ENCODE peak calls at places on chromosome 14, in seven cellular contexts. R, S, D, B, T, C and Z are unnamed samples.

GRCh38 chr14:96189288-96189711 is 15.3 kb upstream of the BDKRB2 start:
- DNase-seq in R (no peak), S (no peak), D (no peak), B (peak), T (peak), C (no peak), Z (no peak)

GRCh38 chr14:97382616-97383226 is 585.5 kb downstream of the VRK1 start:
- DNase-seq in R (no peak), S (no peak), D (no peak), B (no peak), T (no peak), C (no peak), Z (no peak)

GRCh38 chr14:106518054-106518943 is 991.9 kb downstream of the TMEM121 start:
- DNase-seq in R (no peak), S (no peak), D (no peak), B (no peak), T (no peak), C (no peak), Z (peak)

GRCh38 chr14:95289323-95290010 is 30.2 kb downstream of the CLMN start:
- DNase-seq in R (no peak), S (no peak), D (no peak), B (no peak), T (no peak), C (no peak), Z (no peak)

GRCh38 chr14:46747253-46747652 is 95.7 kb upstream of the RPL10L start:
- DNase-seq in R (no peak), S (no peak), D (no peak), B (no peak), T (no peak), C (no peak), Z (no peak)

GRCh38 chr14:47539065-47539464 is 136.3 kb downstream of the MDGA2 start:
- DNase-seq in R (peak), S (no peak), D (no peak), B (peak), T (no peak), C (peak), Z (no peak)

GRCh38 chr14:59583755-59584154 is 7.1 kb upstream of the CCDC175 start:
- DNase-seq in R (peak), S (no peak), D (peak), B (peak), T (peak), C (no peak), Z (no peak)

GRCh38 chr14:89615421-89615820 is 198.4 kb upstream of the FOXN3 start:
- DNase-seq in R (no peak), S (no peak), D (no peak), B (no peak), T (peak), C (no peak), Z (no peak)

GRCh38 chr14:70601162-70601561 is 707 bp upstream of the MED6 start:
- DNase-seq in R (no peak), S (no peak), D (no peak), B (peak), T (peak), C (no peak), Z (no peak)

GRCh38 chr14:58994130-58994529 is 194.3 kb upstream of the DAAM1 start:
- DNase-seq in R (no peak), S (no peak), D (no peak), B (no peak), T (no peak), C (no peak), Z (no peak)

GRCh38 chr14:63616015-63616414 is 25.7 kb downstream of the WDR89 start:
- DNase-seq in R (no peak), S (no peak), D (no peak), B (no peak), T (no peak), C (no peak), Z (no peak)

GRCh38 chr14:38243696-38244250 is 12.1 kb downstream of the CLEC14A start:
- DNase-seq in R (no peak), S (no peak), D (no peak), B (no peak), T (no peak), C (no peak), Z (no peak)

GRCh38 chr14:58637391-58638230 is at the start of gene DACT1:
- DNase-seq in R (peak), S (peak), D (peak), B (peak), T (peak), C (peak), Z (no peak)

GRCh38 chr14:84857571-84857970 is 672.4 kb upstream of the FLRT2 start:
- DNase-seq in R (no peak), S (no peak), D (peak), B (no peak), T (no peak), C (no peak), Z (no peak)

GRCh38 chr14:58272589-58273372 is 25.6 kb upstream of the ARID4A start:
- DNase-seq in R (peak), S (no peak), D (no peak), B (peak), T (peak), C (no peak), Z (no peak)

GRCh38 chr14:51396222-51396815 is 156.3 kb downstream of the TMX1 start:
- DNase-seq in R (peak), S (no peak), D (peak), B (peak), T (peak), C (peak), Z (no peak)

GRCh38 chr14:70555890-70556289 is 21.1 kb upstream of the ADAM20 start:
- DNase-seq in R (no peak), S (no peak), D (no peak), B (peak), T (peak), C (no peak), Z (no peak)

GRCh38 chr14:46139668-46140067 is 511.9 kb downstream of the RPL10L start:
- DNase-seq in R (no peak), S (no peak), D (no peak), B (no peak), T (no peak), C (no peak), Z (no peak)

GRCh38 chr14:91163316-91163715 is 49.4 kb downstream of the DGLUCY start:
- DNase-seq in R (no peak), S (no peak), D (no peak), B (no peak), T (no peak), C (no peak), Z (no peak)

GRCh38 chr14:90373887-90374286 is 22.9 kb upstream of the CALM1 start:
- DNase-seq in R (no peak), S (no peak), D (no peak), B (no peak), T (no peak), C (no peak), Z (no peak)

GRCh38 chr14:57390806-57391562 is 598 bp downstream of the NAA30 start:
- DNase-seq in R (no peak), S (no peak), D (peak), B (no peak), T (peak), C (peak), Z (no peak)

GRCh38 chr14:68661226-68662225 is 131.3 kb downstream of the ZFP36L1 start:
- DNase-seq in R (no peak), S (peak), D (no peak), B (no peak), T (no peak), C (no peak), Z (no peak)

GRCh38 chr14:60094306-60094897 is 2.7 kb downstream of the PCNX4 start:
- DNase-seq in R (no peak), S (no peak), D (peak), B (peak), T (peak), C (no peak), Z (no peak)

GRCh38 chr14:99394602-99395001 is 86.1 kb downstream of the SETD3 start:
- DNase-seq in R (no peak), S (no peak), D (no peak), B (no peak), T (no peak), C (no peak), Z (no peak)

GRCh38 chr14:39219075-39219499 is 14.6 kb upstream of the MIA2 start:
- DNase-seq in R (peak), S (no peak), D (no peak), B (peak), T (peak), C (no peak), Z (no peak)

GRCh38 chr14:49895480-49895879 is 2.6 kb downstream of the ARF6 start:
- DNase-seq in R (no peak), S (no peak), D (no peak), B (no peak), T (no peak), C (no peak), Z (no peak)

GRCh38 chr14:100065161-100065871 is at the start of gene EVL:
- DNase-seq in R (no peak), S (no peak), D (no peak), B (no peak), T (no peak), C (no peak), Z (no peak)

GRCh38 chr14:53180272-53181221 is 27.4 kb upstream of the DDHD1 start:
- DNase-seq in R (peak), S (no peak), D (no peak), B (peak), T (no peak), C (no peak), Z (no peak)

GRCh38 chr14:88430976-88431375 is 45.5 kb downstream of the SPATA7 start:
- DNase-seq in R (no peak), S (no peak), D (no peak), B (no peak), T (no peak), C (no peak), Z (no peak)

GRCh38 chr14:67487937-67488893 is at the start of gene TMEM229B:
- DNase-seq in R (no peak), S (no peak), D (no peak), B (peak), T (no peak), C (no peak), Z (peak)

GRCh38 chr14:93128785-93129459 is 13.2 kb upstream of the ITPK1 start:
- DNase-seq in R (no peak), S (no peak), D (no peak), B (no peak), T (no peak), C (no peak), Z (no peak)

GRCh38 chr14:93136009-93136408 is 20.3 kb upstream of the ITPK1 start:
- DNase-seq in R (no peak), S (no peak), D (no peak), B (no peak), T (no peak), C (no peak), Z (no peak)

GRCh38 chr14:93135399-93135798 is 19.7 kb upstream of the ITPK1 start:
- DNase-seq in R (no peak), S (no peak), D (no peak), B (no peak), T (no peak), C (no peak), Z (no peak)

GRCh38 chr14:93133476-93133875 is 17.8 kb upstream of the ITPK1 start:
- DNase-seq in R (no peak), S (no peak), D (peak), B (no peak), T (no peak), C (no peak), Z (peak)

DNA sequence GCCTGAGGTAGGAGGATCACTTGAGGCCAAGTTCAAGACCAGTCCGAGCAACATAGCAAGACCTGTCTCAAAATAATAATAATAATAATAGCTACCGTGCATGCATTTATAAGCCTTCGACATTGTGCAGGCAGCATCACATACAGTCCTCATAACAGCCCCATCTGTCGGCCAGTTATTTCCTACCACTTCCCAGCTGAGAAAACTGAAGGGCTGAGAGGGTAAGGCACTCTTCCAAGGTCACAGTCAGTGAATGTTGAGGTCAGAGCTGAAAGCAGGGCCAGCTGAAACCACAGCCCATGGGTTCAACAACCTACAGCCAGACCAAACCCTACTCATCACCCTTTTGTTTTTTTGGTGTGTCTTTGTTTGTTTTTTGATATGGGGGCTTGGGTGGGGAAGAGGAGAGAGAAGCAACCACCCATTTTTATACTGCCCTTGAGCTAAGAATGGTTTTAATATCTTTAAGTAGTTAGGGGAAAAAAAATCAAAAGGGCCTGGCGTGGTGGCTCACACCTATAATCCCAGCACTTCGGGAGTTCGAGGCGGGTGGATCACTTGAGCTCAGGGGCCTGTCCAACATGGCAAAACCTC is 16.8 kb upstream of the ITPK1 start:
- DNase-seq in R (no peak), S (no peak), D (no peak), B (peak), T (peak), C (no peak), Z (no peak)
- TF ChIP-seq CTCF in R (peak), S (peak), D (no peak), B (peak), T (peak), C (no peak), Z (peak)

GRCh38 chr14:101947577-101947903 is 16.8 kb upstream of the DYNC1H1 start:
- DNase-seq in R (no peak), S (peak), D (no peak), B (no peak), T (no peak), C (no peak), Z (no peak)

GRCh38 chr14:101947904-101948665 is 16.3 kb upstream of the DYNC1H1 start:
- DNase-seq in R (peak), S (peak), D (peak), B (peak), T (peak), C (peak), Z (peak)

GRCh38 chr14:101950516-101951215 is 13.7 kb upstream of the DYNC1H1 start:
- DNase-seq in R (no peak), S (no peak), D (no peak), B (no peak), T (no peak), C (no peak), Z (no peak)

GRCh38 chr14:101950100-101950499 is 14.3 kb upstream of the DYNC1H1 start:
- DNase-seq in R (no peak), S (no peak), D (no peak), B (no peak), T (no peak), C (no peak), Z (no peak)

DNA sequence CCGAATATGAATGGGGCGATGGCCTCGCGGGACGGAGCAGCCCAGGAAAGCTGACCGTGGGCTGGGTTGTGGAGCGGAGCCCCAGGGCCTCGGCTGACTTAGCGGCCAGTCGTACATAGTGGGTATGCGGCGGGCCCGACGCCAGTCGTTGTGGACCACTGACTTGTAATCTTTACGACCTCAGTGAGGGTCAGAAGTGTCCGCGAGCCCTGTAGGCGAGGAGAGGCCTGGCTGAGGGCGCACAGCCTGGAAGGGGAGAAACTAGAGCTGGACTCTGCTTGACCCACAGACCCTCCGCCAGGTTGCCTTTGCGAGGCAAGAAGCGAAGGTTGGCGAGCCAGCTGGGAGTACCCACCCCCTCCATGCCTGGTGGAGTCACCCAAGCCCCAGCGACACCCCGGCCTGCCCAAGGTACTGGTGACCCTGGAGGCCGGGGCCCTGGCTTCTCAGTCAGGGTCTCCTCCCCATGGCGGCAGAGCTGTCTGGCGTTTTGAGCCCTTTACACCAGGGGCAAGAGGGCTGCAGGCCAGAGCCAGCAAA is 15.6 kb upstream of the DYNC1H1 start:
- DNase-seq in R (no peak), S (no peak), D (no peak), B (no peak), T (no peak), C (peak), Z (no peak)
- TF ChIP-seq CTCF in R (no peak), S (no peak), D (no peak), B (no peak), T (no peak), C (no peak), Z (no peak)

GRCh38 chr14:80364816-80365215 is 153.5 kb upstream of the DIO2 start:
- DNase-seq in R (no peak), S (no peak), D (no peak), B (no peak), T (no peak), C (no peak), Z (no peak)

DNA sequence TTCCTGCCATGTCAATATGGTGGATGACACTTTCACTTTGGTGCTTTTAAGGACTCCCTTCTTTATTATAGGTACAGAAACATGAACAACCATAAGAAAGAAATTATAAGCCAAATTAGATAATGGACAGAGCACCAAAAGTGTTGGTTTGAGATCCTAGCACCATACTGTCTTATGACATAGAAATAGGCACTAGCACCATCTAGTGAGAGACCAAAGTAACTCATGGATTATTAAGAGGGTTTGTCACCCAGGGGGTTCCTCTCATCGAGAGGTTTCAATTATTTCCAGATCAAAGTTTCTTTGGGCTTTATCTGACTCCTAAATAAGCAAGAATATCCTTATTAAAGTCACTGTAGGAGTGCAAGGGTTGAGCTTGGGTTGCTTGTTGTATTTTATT is 153.0 kb upstream of the DIO2 start:
- DNase-seq in R (no peak), S (no peak), D (peak), B (no peak), T (peak), C (no peak), Z (no peak)
- TF ChIP-seq CTCF in R (peak), S (peak), D (no peak), B (peak), T (peak), C (peak), Z (no peak)

GRCh38 chr14:73771848-73772705 is 57.9 kb upstream of the PNMA1 start:
- DNase-seq in R (no peak), S (no peak), D (peak), B (peak), T (peak), C (no peak), Z (no peak)

GRCh38 chr14:73774244-73774575 is 60.0 kb upstream of the PNMA1 start:
- DNase-seq in R (no peak), S (no peak), D (no peak), B (no peak), T (no peak), C (no peak), Z (no peak)

GRCh38 chr14:73773441-73774243 is 59.5 kb upstream of the PNMA1 start:
- DNase-seq in R (no peak), S (no peak), D (no peak), B (no peak), T (no peak), C (no peak), Z (no peak)

GRCh38 chr14:73768107-73768506 is 53.9 kb upstream of the PNMA1 start:
- DNase-seq in R (no peak), S (no peak), D (no peak), B (no peak), T (no peak), C (no peak), Z (no peak)

DNA sequence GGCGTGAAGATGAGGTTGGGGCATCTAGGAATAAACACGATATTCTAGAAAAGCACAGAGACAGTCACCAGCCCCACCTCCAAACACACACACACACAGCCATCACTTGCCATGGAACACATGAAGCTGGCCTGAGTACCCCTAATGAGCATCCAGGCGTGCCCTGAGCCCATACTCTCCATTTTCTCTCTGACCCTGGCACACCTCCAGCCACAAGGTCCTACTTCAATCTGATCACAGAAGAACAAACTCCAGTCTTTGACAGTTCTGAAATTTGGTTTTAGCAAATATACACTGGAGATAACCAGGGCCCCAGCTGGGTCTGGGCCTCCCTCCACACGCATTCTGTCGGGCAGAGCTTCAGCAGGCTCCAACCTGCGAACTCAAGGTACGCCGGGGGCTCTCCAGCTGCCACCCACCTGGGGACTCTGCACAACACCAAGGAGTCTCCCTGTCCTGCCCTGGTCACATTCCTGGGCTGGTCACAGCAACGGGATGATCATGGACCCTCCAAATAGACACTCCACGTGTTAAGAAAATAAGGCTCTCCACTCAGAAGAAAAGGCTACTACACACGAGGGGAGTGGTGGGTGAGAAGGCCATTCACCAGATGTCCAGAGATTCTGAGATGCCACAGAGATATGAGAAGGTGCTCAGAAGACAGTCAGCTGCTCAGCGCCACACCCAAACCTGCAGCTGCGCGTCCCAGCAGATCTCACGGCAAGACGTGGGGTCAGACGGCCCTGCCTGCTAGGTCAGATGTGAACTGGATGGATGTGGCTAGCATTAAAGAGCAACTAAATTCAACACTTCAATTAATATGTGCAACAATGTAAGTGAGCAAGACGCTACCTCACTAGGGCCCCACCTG is 57.0 kb upstream of the PNMA1 start:
- DNase-seq in R (no peak), S (no peak), D (no peak), B (no peak), T (no peak), C (no peak), Z (no peak)
- TF ChIP-seq CTCF in R (no peak), S (no peak), D (no peak), B (no peak), T (no peak), C (no peak), Z (no peak)